ENCODE peak calls at places on chromosomes 4 and X, in seven cellular contexts. W, U, G, M, L, E and P are unnamed samples.

GRCh38 chr4:186780291-186781031 is 56.8 kb upstream of the FAT1 start:
- DNase-seq in W (no peak), U (peak), G (no peak), M (no peak), L (no peak), E (no peak), P (no peak)

GRCh38 chr4:173536808-173537429 is 6.9 kb upstream of the HAND2 start:
- DNase-seq in W (no peak), U (no peak), G (no peak), M (peak), L (peak), E (peak), P (no peak)

GRCh38 chr4:740656-741282 is 35.1 kb downstream of the PCGF3 start:
- DNase-seq in W (no peak), U (peak), G (no peak), M (no peak), L (no peak), E (no peak), P (no peak)

GRCh38 chrX:138761380-138761779 is 49.9 kb upstream of the FGF13 start:
- DNase-seq in W (no peak), U (no peak), G (no peak), M (no peak), L (no peak), E (no peak), P (no peak)

GRCh38 chr4:175637762-175638161 is 174.3 kb downstream of the GPM6A start:
- DNase-seq in W (no peak), U (no peak), G (no peak), M (no peak), L (no peak), E (no peak), P (no peak)

GRCh38 chr4:13893987-13894386 is 266.5 kb upstream of the BOD1L1 start:
- DNase-seq in W (no peak), U (no peak), G (no peak), M (no peak), L (no peak), E (no peak), P (no peak)

GRCh38 chrX:100296183-100296753 is 113.8 kb downstream of the PCDH19 start:
- DNase-seq in W (no peak), U (no peak), G (no peak), M (peak), L (no peak), E (no peak), P (no peak)

GRCh38 chrX:5236096-5236495 is 992.6 kb downstream of the NLGN4X start:
- DNase-seq in W (peak), U (no peak), G (no peak), M (no peak), L (no peak), E (peak), P (no peak)

GRCh38 chrX:12137982-12138365 is 299 bp upstream of the FRMPD4 start:
- DNase-seq in W (no peak), U (no peak), G (no peak), M (peak), L (no peak), E (no peak), P (no peak)

GRCh38 chr4:4861592-4862551 is 2.4 kb downstream of the MSX1 start:
- DNase-seq in W (no peak), U (no peak), G (no peak), M (no peak), L (no peak), E (no peak), P (no peak)

GRCh38 chrX:23742693-23743622 is at the start of gene ACOT9:
- DNase-seq in W (peak), U (peak), G (peak), M (peak), L (peak), E (peak), P (peak)

GRCh38 chrX:110104078-110104477 is 101.2 kb downstream of the TMEM164 start:
- DNase-seq in W (no peak), U (no peak), G (no peak), M (no peak), L (no peak), E (no peak), P (no peak)

GRCh38 chr4:106978046-106978774 is 57.9 kb downstream of the DKK2 start:
- DNase-seq in W (no peak), U (no peak), G (no peak), M (peak), L (no peak), E (no peak), P (no peak)

GRCh38 chrX:137566746-137567473 is 983 bp downstream of the ZIC3 start:
- DNase-seq in W (no peak), U (no peak), G (no peak), M (no peak), L (no peak), E (no peak), P (no peak)

GRCh38 chr4:36269116-36269515 is 12.3 kb upstream of the DTHD1 start:
- DNase-seq in W (no peak), U (no peak), G (no peak), M (no peak), L (no peak), E (no peak), P (no peak)

GRCh38 chr4:184255361-184255760 is 37.7 kb upstream of the ENPP6 start:
- DNase-seq in W (no peak), U (no peak), G (no peak), M (no peak), L (no peak), E (peak), P (no peak)

GRCh38 chr4:153931804-153932203 is 142.9 kb upstream of the SFRP2 start:
- DNase-seq in W (no peak), U (no peak), G (no peak), M (no peak), L (no peak), E (no peak), P (no peak)

GRCh38 chr4:135194477-135194876 is 992.9 kb upstream of the PABPC4L start:
- DNase-seq in W (no peak), U (no peak), G (no peak), M (no peak), L (no peak), E (no peak), P (no peak)

GRCh38 chrX:26918633-26919032 is 544.5 kb downstream of the PPP4R3C start:
- DNase-seq in W (no peak), U (no peak), G (no peak), M (no peak), L (peak), E (peak), P (no peak)

GRCh38 chr4:158721680-158722079 is 1.5 kb downstream of the PPID start:
- DNase-seq in W (no peak), U (no peak), G (no peak), M (no peak), L (no peak), E (no peak), P (no peak)

GRCh38 chr4:71333960-71334951 is 4.6 kb upstream of the SLC4A4 start:
- DNase-seq in W (no peak), U (peak), G (no peak), M (no peak), L (no peak), E (no peak), P (no peak)

GRCh38 chr4:42296196-42296595 is 101.1 kb upstream of the SHISA3 start:
- DNase-seq in W (no peak), U (no peak), G (no peak), M (no peak), L (no peak), E (no peak), P (no peak)

GRCh38 chr4:137394000-137394399 is 138.3 kb downstream of the PCDH18 start:
- DNase-seq in W (no peak), U (no peak), G (no peak), M (no peak), L (no peak), E (no peak), P (no peak)

GRCh38 chrX:44705817-44706551 is 137.8 kb upstream of the DUSP21 start:
- DNase-seq in W (no peak), U (no peak), G (no peak), M (no peak), L (peak), E (no peak), P (peak)

GRCh38 chr4:82811838-82812672 is 13.5 kb upstream of the SCD5 start:
- DNase-seq in W (no peak), U (peak), G (no peak), M (no peak), L (no peak), E (no peak), P (no peak)

GRCh38 chr4:113636877-113637276 is 124.7 kb downstream of the CAMK2D start:
- DNase-seq in W (no peak), U (peak), G (no peak), M (no peak), L (no peak), E (no peak), P (peak)
- TF ChIP-seq RFX5 in W (no peak), U (no peak), G (no peak), M (no peak), L (no peak), E (no peak), P (no peak)

GRCh38 chr4:113355550-113356371 is 306.3 kb downstream of the ANK2 start:
- DNase-seq in W (no peak), U (peak), G (peak), M (no peak), L (no peak), E (no peak), P (peak)
- TF ChIP-seq RFX5 in W (no peak), U (no peak), G (no peak), M (no peak), L (no peak), E (no peak), P (no peak)

DNA sequence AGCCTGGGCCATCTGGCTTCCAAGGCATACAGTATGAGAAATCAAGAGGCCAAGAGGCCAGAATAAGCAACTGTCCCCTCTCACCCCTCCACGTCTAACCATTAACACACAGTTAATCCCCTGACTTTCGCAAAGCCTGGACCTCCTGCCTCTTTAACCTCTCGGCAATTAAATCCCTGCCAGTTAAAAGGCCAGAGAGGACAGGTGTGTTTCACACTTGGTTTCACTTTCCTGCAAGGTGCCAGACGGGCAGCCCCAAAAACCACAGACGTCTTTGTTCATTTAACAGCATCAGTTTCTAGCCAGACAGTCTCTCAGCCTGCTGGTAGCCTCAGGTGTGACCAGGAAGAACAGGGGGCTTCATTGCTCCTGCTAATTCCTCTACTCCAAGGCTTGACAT is 91.1 kb upstream of the KIT start:
- DNase-seq in W (no peak), U (no peak), G (no peak), M (peak), L (no peak), E (no peak), P (no peak)
- TF ChIP-seq RFX5 in W (no peak), U (no peak), G (no peak), M (no peak), L (no peak), E (no peak), P (no peak)

DNA sequence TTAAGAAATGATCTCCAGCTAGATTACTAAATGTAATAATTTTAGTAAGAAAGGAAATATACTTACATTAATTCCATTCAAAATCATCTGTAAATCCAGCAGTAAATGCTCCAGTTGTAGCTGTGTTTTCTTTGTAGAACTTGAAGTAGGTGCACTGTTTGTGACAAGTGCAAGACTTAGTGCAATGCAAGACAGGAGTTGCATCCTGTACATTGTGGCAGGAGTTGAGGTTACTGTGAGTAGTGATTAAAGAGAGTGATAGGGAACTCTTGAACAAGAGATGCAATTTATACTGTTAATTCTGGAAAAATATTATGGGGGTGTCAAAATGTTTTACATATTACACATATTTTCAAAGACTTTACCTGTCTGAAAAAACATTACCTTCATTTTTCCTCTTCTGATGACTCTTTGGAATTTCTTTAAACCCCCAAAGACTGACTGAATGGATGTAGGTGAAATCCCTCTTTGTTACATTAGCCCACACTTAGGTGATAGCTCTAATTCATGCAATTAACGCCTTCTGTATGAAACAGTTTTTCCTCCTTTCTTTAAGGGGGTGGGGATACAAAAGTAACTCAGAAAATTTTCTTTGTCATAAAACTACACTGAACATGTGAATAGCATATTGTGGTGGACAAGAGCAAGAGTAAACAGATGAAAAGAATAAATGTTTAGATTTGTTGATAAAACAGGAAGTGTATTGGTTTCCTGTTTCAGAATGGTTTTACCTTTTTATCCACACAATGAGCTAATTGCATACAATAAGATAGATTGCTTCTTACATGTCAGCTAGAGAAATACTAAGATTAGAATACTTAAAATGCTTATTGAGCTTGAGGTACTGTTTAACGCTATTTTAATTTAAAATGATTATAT is at the start of gene IL2:
- DNase-seq in W (no peak), U (no peak), G (no peak), M (no peak), L (no peak), E (no peak), P (no peak)
- TF ChIP-seq RFX5 in W (no peak), U (no peak), G (no peak), M (no peak), L (no peak), E (no peak), P (no peak)

GRCh38 chrX:34426334-34426733 is 230.8 kb downstream of the TMEM47 start:
- DNase-seq in W (no peak), U (no peak), G (no peak), M (no peak), L (no peak), E (no peak), P (no peak)
- TF ChIP-seq RFX5 in W (no peak), U (no peak), G (no peak), M (no peak), L (no peak), E (no peak), P (no peak)

GRCh38 chrX:155070975-155071693 is at the start of the genes BRCC3, CMC4 and MTCP1:
- DNase-seq in W (peak), U (peak), G (peak), M (peak), L (peak), E (peak), P (peak)
- TF ChIP-seq RFX5 in W (no peak), U (no peak), G (no peak), M (no peak), L (no peak), E (no peak), P (no peak)

GRCh38 chrX:47080215-47080914 is 2.1 kb downstream of the RGN start:
- DNase-seq in W (no peak), U (no peak), G (no peak), M (no peak), L (peak), E (no peak), P (no peak)
- TF ChIP-seq RFX5 in W (no peak), U (no peak), G (no peak), M (no peak), L (no peak), E (no peak), P (no peak)